ENCODE peak calls at places on chromosomes 12 and 14, in eight cellular contexts. One of them, this sample, is unnamed.

GRCh38 chr12:120342156-120342555 is 14.6 kb upstream of the PLA2G1B start:
- DNase-seq in Calu3: no peak
- DNase-seq in LoVo: no peak
- DNase-seq in stomach: no peak
- DNase-seq in mucosa of descending colon: no peak
- DNase-seq in NCI-H2029: no peak
- DNase-seq in foreskin fibroblast: no peak
- DNase-seq in activated naive CD4-positive, alpha-beta T cell: no peak
- DNase-seq in this sample: no peak

GRCh38 chr12:82650627-82651337 is 35.9 kb upstream of the TMTC2 start:
- DNase-seq in Calu3: peak; percentile 91
- DNase-seq in LoVo: peak; percentile 94
- DNase-seq in stomach: peak; percentile 48
- DNase-seq in mucosa of descending colon: peak; percentile 70
- DNase-seq in NCI-H2029: no peak
- DNase-seq in foreskin fibroblast: peak; percentile 13
- DNase-seq in activated naive CD4-positive, alpha-beta T cell: no peak
- DNase-seq in this sample: peak; percentile 7

GRCh38 chr14:93970589-93970966 is 5.8 kb downstream of the ASB2 start:
- DNase-seq in Calu3: peak; percentile 69
- DNase-seq in LoVo: peak; percentile 20
- DNase-seq in stomach: peak; percentile 60
- DNase-seq in mucosa of descending colon: peak; percentile 59
- DNase-seq in NCI-H2029: peak; percentile 24
- DNase-seq in foreskin fibroblast: no peak
- DNase-seq in activated naive CD4-positive, alpha-beta T cell: peak; percentile 60
- DNase-seq in this sample: peak; percentile 65

GRCh38 chr12:16588812-16589211 is 17.1 kb downstream of the LMO3 start:
- DNase-seq in Calu3: no peak
- DNase-seq in LoVo: no peak
- DNase-seq in stomach: no peak
- DNase-seq in mucosa of descending colon: no peak
- DNase-seq in NCI-H2029: no peak
- DNase-seq in foreskin fibroblast: no peak
- DNase-seq in activated naive CD4-positive, alpha-beta T cell: no peak
- DNase-seq in this sample: no peak

GRCh38 chr12:13592063-13592942 is 389.1 kb downstream of the GRIN2B start:
- DNase-seq in Calu3: no peak
- DNase-seq in LoVo: no peak
- DNase-seq in stomach: no peak
- DNase-seq in mucosa of descending colon: no peak
- DNase-seq in NCI-H2029: no peak
- DNase-seq in foreskin fibroblast: no peak
- DNase-seq in activated naive CD4-positive, alpha-beta T cell: no peak
- DNase-seq in this sample: no peak

GRCh38 chr14:36751116-36751515 is 89.5 kb downstream of the PAX9 start:
- DNase-seq in Calu3: peak; percentile 52
- DNase-seq in LoVo: no peak
- DNase-seq in stomach: no peak
- DNase-seq in mucosa of descending colon: no peak
- DNase-seq in NCI-H2029: no peak
- DNase-seq in foreskin fibroblast: no peak
- DNase-seq in activated naive CD4-positive, alpha-beta T cell: no peak
- DNase-seq in this sample: no peak

GRCh38 chr14:66568220-66568619 is 60.3 kb downstream of the GPHN start:
- DNase-seq in Calu3: no peak
- DNase-seq in LoVo: no peak
- DNase-seq in stomach: no peak
- DNase-seq in mucosa of descending colon: no peak
- DNase-seq in NCI-H2029: no peak
- DNase-seq in foreskin fibroblast: no peak
- DNase-seq in activated naive CD4-positive, alpha-beta T cell: no peak
- DNase-seq in this sample: no peak

GRCh38 chr12:4664111-4664510 is 15.2 kb downstream of the NDUFA9 start:
- DNase-seq in Calu3: no peak
- DNase-seq in LoVo: peak; percentile 35
- DNase-seq in stomach: no peak
- DNase-seq in mucosa of descending colon: no peak
- DNase-seq in NCI-H2029: no peak
- DNase-seq in foreskin fibroblast: peak; percentile 75
- DNase-seq in activated naive CD4-positive, alpha-beta T cell: no peak
- DNase-seq in this sample: no peak

GRCh38 chr12:122166422-122167327 is 7.3 kb downstream of the IL31 start:
- DNase-seq in Calu3: no peak
- DNase-seq in LoVo: no peak
- DNase-seq in stomach: no peak
- DNase-seq in mucosa of descending colon: no peak
- DNase-seq in NCI-H2029: no peak
- DNase-seq in foreskin fibroblast: no peak
- DNase-seq in activated naive CD4-positive, alpha-beta T cell: no peak
- DNase-seq in this sample: no peak

GRCh38 chr14:71665157-71665556 is 267.1 kb upstream of the RGS6 start:
- DNase-seq in Calu3: no peak
- DNase-seq in LoVo: no peak
- DNase-seq in stomach: no peak
- DNase-seq in mucosa of descending colon: no peak
- DNase-seq in NCI-H2029: no peak
- DNase-seq in foreskin fibroblast: peak; percentile 66
- DNase-seq in activated naive CD4-positive, alpha-beta T cell: no peak
- DNase-seq in this sample: no peak

GRCh38 chr12:47779301-47779942 is 6.4 kb downstream of the SLC48A1 start:
- DNase-seq in Calu3: peak; percentile 86
- DNase-seq in LoVo: peak; percentile 84
- DNase-seq in stomach: peak; percentile 92
- DNase-seq in mucosa of descending colon: peak; percentile 93
- DNase-seq in NCI-H2029: peak; percentile 55
- DNase-seq in foreskin fibroblast: peak; percentile 70
- DNase-seq in activated naive CD4-positive, alpha-beta T cell: peak; percentile 91
- DNase-seq in this sample: peak; percentile 82

GRCh38 chr12:56119361-56119796 is 1.3 kb downstream of the ZC3H10 start:
- DNase-seq in Calu3: peak; percentile 83
- DNase-seq in LoVo: peak; percentile 90
- DNase-seq in stomach: peak; percentile 63
- DNase-seq in mucosa of descending colon: peak; percentile 61
- DNase-seq in NCI-H2029: peak; percentile 73
- DNase-seq in foreskin fibroblast: peak; percentile 90
- DNase-seq in activated naive CD4-positive, alpha-beta T cell: peak; percentile 39
- DNase-seq in this sample: peak; percentile 65

GRCh38 chr12:81942588-81942987 is 183.4 kb upstream of the PPFIA2 start:
- DNase-seq in Calu3: peak; percentile 14
- DNase-seq in LoVo: no peak
- DNase-seq in stomach: no peak
- DNase-seq in mucosa of descending colon: no peak
- DNase-seq in NCI-H2029: no peak
- DNase-seq in foreskin fibroblast: no peak
- DNase-seq in activated naive CD4-positive, alpha-beta T cell: no peak
- DNase-seq in this sample: peak; percentile 36

GRCh38 chr12:57902371-57903042 is 38.9 kb upstream of the ATP23 start:
- DNase-seq in Calu3: no peak
- DNase-seq in LoVo: no peak
- DNase-seq in stomach: no peak
- DNase-seq in mucosa of descending colon: no peak
- DNase-seq in NCI-H2029: no peak
- DNase-seq in foreskin fibroblast: peak; percentile 26
- DNase-seq in activated naive CD4-positive, alpha-beta T cell: no peak
- DNase-seq in this sample: no peak

GRCh38 chr12:130826151-130826801 is 12.8 kb downstream of the STX2 start:
- DNase-seq in Calu3: peak; percentile 75
- DNase-seq in LoVo: peak; percentile 9
- DNase-seq in stomach: no peak
- DNase-seq in mucosa of descending colon: peak; percentile 72
- DNase-seq in NCI-H2029: no peak
- DNase-seq in foreskin fibroblast: peak; percentile 57
- DNase-seq in activated naive CD4-positive, alpha-beta T cell: peak; percentile 69
- DNase-seq in this sample: peak; percentile 66

GRCh38 chr14:81172353-81172752 is 48.4 kb downstream of the GTF2A1 start:
- DNase-seq in Calu3: no peak
- DNase-seq in LoVo: no peak
- DNase-seq in stomach: no peak
- DNase-seq in mucosa of descending colon: no peak
- DNase-seq in NCI-H2029: no peak
- DNase-seq in foreskin fibroblast: peak; percentile 17
- DNase-seq in activated naive CD4-positive, alpha-beta T cell: no peak
- DNase-seq in this sample: no peak

GRCh38 chr14:104150201-104151027 is 12.0 kb downstream of the KIF26A start:
- DNase-seq in Calu3: no peak
- DNase-seq in LoVo: no peak
- DNase-seq in stomach: no peak
- DNase-seq in mucosa of descending colon: no peak
- DNase-seq in NCI-H2029: peak; percentile 23
- DNase-seq in foreskin fibroblast: peak; percentile 26
- DNase-seq in activated naive CD4-positive, alpha-beta T cell: no peak
- DNase-seq in this sample: no peak